ENCODE peak calls at places on chromosome 10, in nine cellular contexts. X is neural crest cell; O is stimulated activated naive B cell treated with anti-CD40 and anti-IgM and Interleukin-4, amounts not matched to agents 10 μg/mL and 1 μg/mL and 100 μg/mL, for 72 hours; Z is neuronal stem cell; T is brain microvascular endothelial cell; P is NCI-H1930; I is activated T-cell treated with anti-CD3 and anti-CD28 coated beads for 4 hours; J is non-pigmented ciliary epithelial cell; W is NCI-H2171. H is an unnamed sample.

GRCh38 chr10:132986978-132987377 is 44.6 kb upstream of the CFAP46 start:
- DNase-seq in O (no peak), W (no peak), X (no peak), I (no peak), Z (no peak), T (no peak), J (no peak), P (no peak), H (no peak)

GRCh38 chr10:107653832-107654287 is 489.4 kb upstream of the SORCS1 start:
- DNase-seq in T (peak; percentile 0), J (peak; percentile 10), Z (no peak), P (no peak), I (no peak), O (no peak), W (peak; percentile 78), X (no peak), H (peak; percentile 62)

GRCh38 chr10:61993676-61994401 is 92.3 kb downstream of the ARID5B start:
- DNase-seq in P (peak; percentile 3), I (no peak), Z (no peak), W (no peak), X (no peak), T (no peak), J (no peak), O (no peak), H (peak; percentile 58)

GRCh38 chr10:78859769-78860168 is 209.0 kb upstream of the ZMIZ1 start:
- DNase-seq in J (no peak), I (no peak), X (no peak), T (no peak), O (no peak), W (no peak), Z (no peak), P (no peak), H (no peak)

GRCh38 chr10:112981553-112981952 is 31.5 kb downstream of the TCF7L2 start:
- DNase-seq in I (no peak), O (peak; percentile 70), T (peak; percentile 59), X (no peak), J (no peak), Z (no peak), P (no peak), W (no peak), H (no peak)

GRCh38 chr10:131689016-131689415 is 211.8 kb upstream of the PPP2R2D start:
- DNase-seq in I (no peak), W (no peak), X (no peak), O (no peak), T (no peak), P (no peak), J (no peak), Z (no peak), H (peak; percentile 14)

GRCh38 chr10:130935051-130935450 is 376.5 kb downstream of the TCERG1L start:
- DNase-seq in X (no peak), I (no peak), T (no peak), P (no peak), Z (no peak), W (no peak), O (no peak), J (no peak), H (no peak)

GRCh38 chr10:71848325-71849277 is 2.5 kb downstream of the PSAP start:
- DNase-seq in J (no peak), W (no peak), P (no peak), X (no peak), T (no peak), O (no peak), Z (no peak), I (no peak), H (no peak)